ENCODE peak calls at places on chromosomes 12 and 14, in eight cellular contexts. S, C, M, P, K, O, F and E are unnamed samples.

GRCh38 chr12:30016656-30017055 is 232.9 kb upstream of the TMTC1 start:
- DNase-seq in S (no peak), C (no peak), M (no peak), P (no peak), K (peak), O (no peak), F (no peak), E (no peak)

GRCh38 chr12:94743174-94743573 is 92.8 kb upstream of the TMCC3 start:
- DNase-seq in S (no peak), C (no peak), M (no peak), P (no peak), K (no peak), O (no peak), F (no peak), E (no peak)

GRCh38 chr14:35085441-35085840 is 36.3 kb downstream of the PPP2R3C start:
- DNase-seq in S (no peak), C (no peak), M (no peak), P (no peak), K (no peak), O (no peak), F (no peak), E (no peak)

GRCh38 chr14:62759796-62760195 is 285.5 kb downstream of the KCNH5 start:
- DNase-seq in S (no peak), C (no peak), M (no peak), P (no peak), K (no peak), O (no peak), F (no peak), E (no peak)

GRCh38 chr14:64364907-64365306 is 23.2 kb upstream of the MTHFD1 start:
- DNase-seq in S (no peak), C (no peak), M (no peak), P (no peak), K (no peak), O (no peak), F (no peak), E (no peak)

GRCh38 chr12:76820888-76821482 is 57.1 kb downstream of the ZDHHC17 start:
- DNase-seq in S (peak), C (peak), M (no peak), P (no peak), K (peak), O (no peak), F (no peak), E (no peak)

GRCh38 chr14:73227812-73228781 is 9.2 kb upstream of the PAPLN start:
- DNase-seq in S (no peak), C (no peak), M (no peak), P (no peak), K (no peak), O (no peak), F (no peak), E (peak)

GRCh38 chr14:94132285-94132887 is 3.0 kb upstream of the IFI27L2 start:
- DNase-seq in S (peak), C (peak), M (peak), P (no peak), K (peak), O (peak), F (peak), E (peak)

GRCh38 chr14:39107624-39108023 is 4.6 kb upstream of the SEC23A start:
- DNase-seq in S (peak), C (no peak), M (no peak), P (peak), K (no peak), O (peak), F (no peak), E (peak)